ENCODE peak calls at places on chromosome 1, in seven cellular contexts. D is suprapubic skin, X is heart left ventricle, P is Peyer's patch, S is adrenal gland, V is tibial nerve, L is A549. J is an unnamed sample.
A peak's percentile ranks its signal among the peaks of the same experiment; 100 is the strongest.

GRCh38 chr1:51324271-51325010 is 5.9 kb downstream of the TTC39A start:
- DNase-seq in V (no peak), X (peak; percentile 25), S (no peak), D (no peak), P (no peak), L (no peak), J (no peak)

GRCh38 chr1:116195077-116195868 is 84.1 kb downstream of the MAB21L3 start:
- DNase-seq in X (no peak), P (no peak), S (no peak), D (no peak), V (no peak), L (no peak), J (no peak)

GRCh38 chr1:30743584-30744059 is 14.0 kb downstream of the LAPTM5 start:
- DNase-seq in V (no peak), S (no peak), X (no peak), L (no peak), D (no peak), P (no peak), J (no peak)

GRCh38 chr1:33050221-33051076 is 13.8 kb upstream of the AK2 start:
- DNase-seq in V (no peak), D (no peak), L (peak; percentile 74), X (no peak), S (no peak), P (no peak), J (no peak)

GRCh38 chr1:228464487-228464983 is 22.6 kb upstream of the RNF187 start:
- DNase-seq in L (peak; percentile 75), D (peak; percentile 76), P (no peak), V (no peak), X (peak; percentile 76), S (peak; percentile 75), J (peak; percentile 92)

GRCh38 chr1:32761253-32761877 is 55.8 kb downstream of the YARS1 start:
- DNase-seq in S (peak; percentile 93), L (peak; percentile 74), X (no peak), V (no peak), P (peak; percentile 73), D (peak; percentile 85), J (peak; percentile 92)

GRCh38 chr1:224114787-224115175 is 870 bp downstream of the FBXO28 start:
- DNase-seq in P (no peak), L (no peak), V (no peak), S (no peak), D (no peak), X (no peak), J (no peak)

GRCh38 chr1:94929351-94929814 is 2.5 kb upstream of the CNN3 start:
- DNase-seq in V (no peak), S (peak; percentile 51), X (no peak), P (peak; percentile 65), D (no peak), L (no peak), J (no peak)

GRCh38 chr1:67626495-67627235 is 58.3 kb upstream of the GADD45A start:
- DNase-seq in P (no peak), X (no peak), L (peak; percentile 10), D (no peak), V (no peak), S (no peak), J (no peak)

GRCh38 chr1:42479621-42480020 is 16.5 kb downstream of the CCDC30 start:
- DNase-seq in V (no peak), X (no peak), S (no peak), P (no peak), L (peak; percentile 53), D (no peak), J (no peak)

GRCh38 chr1:159889821-159890252 is 10.1 kb downstream of the CFAP45 start:
- DNase-seq in D (no peak), V (no peak), P (no peak), X (no peak), L (peak; percentile 29), S (peak; percentile 41), J (no peak)

GRCh38 chr1:150272379-150272840 is at the start of gene C1orf54:
- DNase-seq in P (no peak), S (no peak), X (peak; percentile 82), D (no peak), V (peak; percentile 63), L (no peak), J (no peak)
- H3K4me3 ChIP-seq in P (no peak within 1 kb of the TSS), S (no peak within 1 kb of the TSS), X (peak within 1 kb of the TSS; percentile 39), D (no peak within 1 kb of the TSS), V (no peak within 1 kb of the TSS), L (no peak within 1 kb of the TSS), J (no peak within 1 kb of the TSS)

GRCh38 chr1:41242645-41243171 is 602 bp upstream of the SCMH1 start:
- DNase-seq in D (no peak), S (no peak), L (no peak), X (no peak), P (peak; percentile 40), V (no peak), J (no peak)
- TF ChIP-seq POLR2A in D (no peak), S (no peak), L (no peak), X (no peak), P (no peak), V (no peak), J (no peak)

GRCh38 chr1:154316704-154317103 is 4.2 kb upstream of the AQP10 start:
- DNase-seq in P (no peak), D (no peak), L (no peak), V (no peak), X (no peak), S (no peak), J (no peak)
- TF ChIP-seq CTCF in P (no peak), D (no peak), L (no peak), V (no peak), X (no peak), S (no peak), J (no peak)

GRCh38 chr1:34794790-34795180 is 2.0 kb downstream of the GJA4 start:
- DNase-seq in D (no peak), V (no peak), P (no peak), S (no peak), X (no peak), L (no peak), J (peak; percentile 76)

GRCh38 chr1:34792868-34793727 is at the start of gene GJA4:
- DNase-seq in S (no peak), V (no peak), P (no peak), D (no peak), X (no peak), L (no peak), J (no peak)

GRCh38 chr1:34795916-34796315 is 3.1 kb downstream of the GJA4 start:
- DNase-seq in P (no peak), L (no peak), X (no peak), D (no peak), V (no peak), S (no peak), J (no peak)

GRCh38 chr1:34792424-34792823 is 375 bp upstream of the GJA4 start:
- DNase-seq in S (no peak), V (no peak), P (no peak), X (no peak), L (no peak), D (no peak), J (no peak)

GRCh38 chr1:34794001-34794789 is 1.4 kb downstream of the GJA4 start:
- DNase-seq in S (no peak), L (no peak), D (no peak), P (no peak), V (no peak), X (no peak), J (no peak)
- H3K4me3 ChIP-seq in S (no peak overlapping the region), L (no peak overlapping the region), D (peak overlapping the region; percentile 48), P (no peak overlapping the region), V (peak overlapping the region; percentile 29), X (peak overlapping the region; percentile 66), J (no peak overlapping the region)

DNA sequence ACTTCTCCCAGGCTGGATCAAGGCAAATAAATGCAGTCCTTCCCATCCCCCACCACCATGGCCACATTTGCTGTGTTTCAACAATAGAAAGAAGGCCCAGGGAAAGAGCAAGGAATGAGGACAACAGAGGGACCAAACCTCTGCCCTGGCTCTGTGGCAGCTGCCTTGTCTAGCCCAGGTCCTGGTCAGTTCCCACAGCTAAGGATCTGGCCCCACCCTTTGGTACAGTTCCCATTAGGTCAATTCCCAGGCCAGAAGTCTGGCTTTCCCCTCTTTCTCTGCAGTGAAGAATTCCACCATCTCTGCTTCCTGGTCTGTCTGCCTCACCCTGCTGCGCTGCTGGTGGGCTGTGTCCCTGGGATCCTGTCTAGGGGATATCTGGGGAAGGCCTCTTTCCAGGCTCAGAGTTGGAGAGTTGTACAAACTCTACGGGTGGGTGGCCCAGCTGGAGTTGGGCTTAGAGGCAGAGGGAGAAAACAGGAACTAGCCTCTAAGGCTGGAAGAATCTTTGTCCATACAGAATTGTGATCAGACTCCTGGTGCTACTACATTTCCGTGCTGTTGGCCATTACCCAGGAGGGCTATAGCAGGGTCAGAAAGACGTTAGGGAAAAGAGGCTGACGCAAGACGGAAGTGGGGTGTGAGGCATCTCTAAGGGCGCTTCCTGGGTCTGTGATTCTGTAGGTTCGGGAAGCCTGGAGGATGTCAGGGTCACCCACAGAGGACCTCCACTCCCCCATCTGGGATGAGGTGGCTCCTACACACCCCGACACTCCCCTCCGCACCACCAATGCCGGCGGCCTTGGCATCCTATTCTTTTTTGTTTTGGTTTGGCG is 957 bp upstream of the NDUFS2 start:
- DNase-seq in L (no peak), X (peak; percentile 70), S (peak; percentile 72), D (peak; percentile 87), V (no peak), P (no peak), J (peak; percentile 94)
- TF ChIP-seq POLR2A in L (no peak), X (no peak), S (no peak), D (no peak), V (no peak), P (no peak), J (no peak)